ENCODE peak calls at places on chromosomes 7 and 10, in five cellular contexts. L is Caco-2, P is ovary, I is right lobe of liver, O is HCT116. E is an unnamed sample.
A peak's percentile ranks its signal among the peaks of the same experiment; 100 is the strongest.

GRCh38 chr10:67976292-67977245 is 92.1 kb downstream of the SIRT1 start:
- DNase-seq in L (no peak), P (no peak), I (peak; percentile 79), O (no peak), E (peak; percentile 79)

GRCh38 chr10:114026189-114027040 is 17.3 kb upstream of the ADRB1 start:
- DNase-seq in L (peak; percentile 9), P (no peak), I (no peak), O (peak; percentile 58), E (no peak)

GRCh38 chr7:144388950-144389349 is 14.5 kb downstream of the NOBOX start:
- DNase-seq in L (no peak), P (no peak), I (no peak), O (no peak), E (no peak)

GRCh38 chr10:80281784-80282505 is 7.5 kb downstream of the MAT1A start:
- DNase-seq in L (peak; percentile 29), P (no peak), I (peak; percentile 86), O (no peak), E (no peak)

GRCh38 chr7:157027568-157028527 is 17.4 kb upstream of the MNX1 start:
- DNase-seq in L (no peak), P (no peak), I (peak; percentile 25), O (no peak), E (no peak)

GRCh38 chr7:151081170-151082101 is 827 bp upstream of the FASTK start:
- DNase-seq in L (peak; percentile 49), P (no peak), I (peak; percentile 83), O (no peak), E (peak; percentile 53)

GRCh38 chr7:97845622-97846203 is 26.5 kb downstream of the ASNS start:
- DNase-seq in L (peak; percentile 24), P (no peak), I (no peak), O (peak; percentile 13), E (no peak)

GRCh38 chr7:129925416-129926002 is 27.3 kb downstream of the UBE2H start:
- DNase-seq in L (no peak), P (no peak), I (no peak), O (no peak), E (no peak)

GRCh38 chr7:107659666-107660065 is 962 bp upstream of the SLC26A4 start:
- DNase-seq in L (no peak), P (no peak), I (no peak), O (peak; percentile 52), E (no peak)

GRCh38 chr7:142932386-142933091 is 1.0 kb downstream of the TRPV5 start:
- DNase-seq in L (no peak), P (no peak), I (no peak), O (no peak), E (no peak)

GRCh38 chr10:102718220-102718619 is 3.8 kb downstream of the SFXN2 start:
- DNase-seq in L (peak; percentile 52), P (peak; percentile 84), I (peak; percentile 60), O (no peak), E (no peak)

GRCh38 chr7:131010714-131011436 is 276.9 kb upstream of the KLF14 start:
- DNase-seq in L (no peak), P (no peak), I (no peak), O (no peak), E (no peak)

GRCh38 chr10:95650232-95650631 is 6.3 kb downstream of the ALDH18A1 start:
- DNase-seq in L (no peak), P (no peak), I (no peak), O (no peak), E (no peak)

GRCh38 chr7:131540491-131541162 is 15.8 kb downstream of the PODXL start:
- DNase-seq in L (no peak), P (peak; percentile 64), I (no peak), O (no peak), E (peak; percentile 70)

GRCh38 chr10:11017575-11018425 is at the start of gene CELF2:
- DNase-seq in L (peak; percentile 77), P (peak; percentile 65), I (no peak), O (no peak), E (peak; percentile 86)

GRCh38 chr7:150973571-150974451 is 4.3 kb downstream of the KCNH2 start:
- DNase-seq in L (no peak), P (no peak), I (no peak), O (no peak), E (peak; percentile 47)

GRCh38 chr7:157692156-157693011 is 355.6 kb downstream of the DNAJB6 start:
- DNase-seq in L (no peak), P (no peak), I (no peak), O (no peak), E (no peak)

GRCh38 chr10:17479822-17480221 is 25.4 kb upstream of the ST8SIA6 start:
- DNase-seq in L (no peak), P (no peak), I (no peak), O (no peak), E (no peak)

GRCh38 chr7:126689037-126689436 is 563.7 kb downstream of the GRM8 start:
- DNase-seq in L (no peak), P (no peak), I (no peak), O (no peak), E (no peak)

GRCh38 chr7:2445898-2446555 is 30.2 kb downstream of the GRIFIN start:
- DNase-seq in L (no peak), P (no peak), I (no peak), O (no peak), E (peak; percentile 58)

GRCh38 chr10:31004611-31005193 is 27.0 kb downstream of the ZNF438 start:
- DNase-seq in L (no peak), P (no peak), I (no peak), O (no peak), E (no peak)

GRCh38 chr10:75547391-75548298 is 116.2 kb downstream of the LRMDA start:
- DNase-seq in L (no peak), P (no peak), I (no peak), O (no peak), E (no peak)

GRCh38 chr10:101848408-101848807 is 4.8 kb upstream of the KCNIP2 start:
- DNase-seq in L (no peak), P (no peak), I (no peak), O (no peak), E (no peak)

GRCh38 chr7:152131981-152132494 is 106.6 kb downstream of the GALNT11 start:
- DNase-seq in L (no peak), P (no peak), I (no peak), O (no peak), E (no peak)

GRCh38 chr10:68103867-68104255 is 5.4 kb upstream of the MYPN start:
- DNase-seq in L (no peak), P (no peak), I (no peak), O (no peak), E (no peak)

GRCh38 chr10:44006826-44007225 is 358.1 kb upstream of the ZNF32 start:
- DNase-seq in L (no peak), P (no peak), I (no peak), O (no peak), E (no peak)

GRCh38 chr10:13847201-13847631 is 260.5 kb downstream of the PRPF18 start:
- DNase-seq in L (peak; percentile 41), P (no peak), I (no peak), O (no peak), E (no peak)

GRCh38 chr10:71581376-71581775 is 138.2 kb downstream of the C10orf105 start:
- DNase-seq in L (no peak), P (no peak), I (no peak), O (no peak), E (no peak)

GRCh38 chr7:158631574-158632195 is 44.1 kb upstream of the PTPRN2 start:
- DNase-seq in L (no peak), P (no peak), I (peak; percentile 71), O (no peak), E (no peak)

GRCh38 chr10:44921506-44921905 is 10.4 kb downstream of the TMEM72 start:
- DNase-seq in L (no peak), P (no peak), I (no peak), O (no peak), E (no peak)

GRCh38 chr10:13219685-13220670 is 14.2 kb downstream of the UCMA start:
- DNase-seq in L (peak; percentile 73), P (no peak), I (peak; percentile 68), O (peak; percentile 49), E (no peak)

GRCh38 chr7:539731-540411 is 20.2 kb upstream of the PDGFA start:
- DNase-seq in L (peak; percentile 93), P (no peak), I (no peak), O (peak; percentile 82), E (no peak)

GRCh38 chr10:52949899-52950298 is 177.3 kb upstream of the MBL2 start:
- DNase-seq in L (peak; percentile 44), P (no peak), I (no peak), O (no peak), E (no peak)

GRCh38 chr7:44411306-44411705 is 79.2 kb downstream of the NUDCD3 start:
- DNase-seq in L (no peak), P (no peak), I (no peak), O (no peak), E (no peak)

GRCh38 chr7:131218727-131219128 is 108.9 kb upstream of the MKLN1 start:
- DNase-seq in L (no peak), P (no peak), I (no peak), O (no peak), E (no peak)

GRCh38 chr7:99752354-99752753 is 17.4 kb upstream of the CYP3A7 start:
- DNase-seq in L (peak; percentile 16), P (no peak), I (no peak), O (no peak), E (no peak)

GRCh38 chr7:76400248-76400647 is 9.2 kb downstream of the SSC4D start:
- DNase-seq in L (no peak), P (no peak), I (no peak), O (no peak), E (no peak)
- H3K4me3 ChIP-seq in L (no peak overlapping the region), P (no peak overlapping the region), I (no peak overlapping the region), O (no peak overlapping the region), E (no peak overlapping the region)

DNA sequence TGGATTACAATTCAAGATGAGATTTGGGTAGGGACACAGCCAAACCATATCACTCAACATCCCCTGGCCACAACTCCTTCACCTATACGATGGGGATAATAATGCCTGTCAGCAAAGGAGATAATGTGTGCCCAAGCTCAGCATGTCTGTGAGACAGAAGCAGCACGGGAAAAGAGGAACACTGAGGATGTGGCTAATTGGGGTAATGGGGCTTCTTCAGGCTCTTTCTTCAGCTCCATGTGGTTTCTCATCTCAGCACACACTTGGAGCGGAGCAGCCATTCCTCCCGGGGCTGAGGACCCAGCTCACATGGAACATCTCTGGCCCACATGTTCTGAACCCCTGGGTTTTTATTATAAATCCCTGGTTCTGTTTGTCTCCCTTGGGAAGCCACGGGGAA is 136.0 kb upstream of the NAMPT start:
- DNase-seq in L (no peak), P (no peak), I (no peak), O (no peak), E (no peak)
- H3K4me1 ChIP-seq in L (peaks cover 8% of the 10 kb centered on the region), P (peaks cover 10% of the 10 kb centered on the region), I (peaks cover 1% of the 10 kb centered on the region), O (no peaks in the 10 kb centered on the region), E (peaks cover 14% of the 10 kb centered on the region)

GRCh38 chr10:118595598-118596425 is at the start of gene PRLHR:
- DNase-seq in L (peak; percentile 66), P (peak; percentile 18), I (no peak), O (no peak), E (peak; percentile 73)
- H3K4me3 ChIP-seq in L (no peak within 1 kb of the TSS), P (no peak within 1 kb of the TSS), I (no peak within 1 kb of the TSS), O (no peak within 1 kb of the TSS), E (no peak within 1 kb of the TSS)

GRCh38 chr10:112960151-112960681 is 10.2 kb downstream of the TCF7L2 start:
- DNase-seq in L (no peak), P (no peak), I (no peak), O (no peak), E (no peak)
- H3K4me1 ChIP-seq in L (peaks cover 64% of the 10 kb centered on the region), P (peaks cover 36% of the 10 kb centered on the region), I (no peaks in the 10 kb centered on the region), O (peaks cover 98% of the 10 kb centered on the region), E (peaks cover 13% of the 10 kb centered on the region)